ENCODE peak calls at places on chromosomes 4 and X, in five cellular contexts. E is activated CD4-positive, alpha-beta T cell treated with anti-CD3 and anti-CD28 coated beads, Interleukin-2, amount 10 ng/mL, durations not matched to agents 7 days and 5 days; H is GM19239; N is lung microvascular endothelial cell; B is anterior cingulate cortex. O is an unnamed sample.

GRCh38 chr4:687975-688694 is 816 bp downstream of the SLC49A3 start:
- DNase-seq in E (no peak), H (no peak), N (no peak), B (no peak), O (no peak)

GRCh38 chr4:37002625-37003024 is 241.9 kb upstream of the NWD2 start:
- DNase-seq in E (no peak), H (no peak), N (no peak), B (no peak), O (peak)

GRCh38 chr4:56698329-56698728 is 17.2 kb upstream of the HOPX start:
- DNase-seq in E (no peak), H (no peak), N (no peak), B (no peak), O (no peak)

GRCh38 chr4:53465291-53465690 is 87.8 kb downstream of the FIP1L1 start:
- DNase-seq in E (no peak), H (no peak), N (no peak), B (no peak), O (no peak)

GRCh38 chr4:48269861-48270515 is 350 bp upstream of the TEC start:
- DNase-seq in E (peak), H (peak), N (peak), B (peak), O (peak)

GRCh38 chr4:118259103-118259502 is 93.7 kb downstream of the PRSS12 start:
- DNase-seq in E (no peak), H (no peak), N (no peak), B (no peak), O (no peak)

GRCh38 chrX:43693602-43694406 is 37.7 kb downstream of the MAOA start:
- DNase-seq in E (no peak), H (no peak), N (peak), B (no peak), O (peak)

GRCh38 chr4:122898370-122899150 is 23.8 kb downstream of the NUDT6 start:
- DNase-seq in E (no peak), H (no peak), N (peak), B (no peak), O (peak)

GRCh38 chrX:95065151-95065550 is 1391.1 kb downstream of the FAM133A start:
- DNase-seq in E (no peak), H (no peak), N (no peak), B (no peak), O (no peak)

GRCh38 chr4:26273308-26273980 is 47.4 kb upstream of the RBPJ start:
- DNase-seq in E (no peak), H (no peak), N (no peak), B (no peak), O (no peak)

GRCh38 chr4:123892997-123893745 is 496.6 kb downstream of the SPRY1 start:
- DNase-seq in E (no peak), H (no peak), N (peak), B (no peak), O (no peak)

GRCh38 chrX:150731795-150732194 is 38.6 kb downstream of the MTMR1 start:
- DNase-seq in E (no peak), H (no peak), N (no peak), B (no peak), O (peak)

GRCh38 chrX:150663061-150663460 is 30.1 kb upstream of the MTMR1 start:
- DNase-seq in E (no peak), H (no peak), N (no peak), B (no peak), O (no peak)

GRCh38 chrX:147838465-147839131 is 73.1 kb upstream of the FMR1 start:
- DNase-seq in E (no peak), H (no peak), N (peak), B (no peak), O (no peak)

GRCh38 chrX:110277609-110278008 is 40.3 kb downstream of the AMMECR1 start:
- DNase-seq in E (no peak), H (no peak), N (no peak), B (no peak), O (no peak)

GRCh38 chrX:47571215-47571614 is 10.2 kb downstream of the ARAF start:
- DNase-seq in E (no peak), H (no peak), N (no peak), B (no peak), O (no peak)

GRCh38 chrX:115561605-115562491 is 874 bp downstream of the PLS3 start:
- DNase-seq in E (no peak), H (peak), N (peak), B (peak), O (peak)

GRCh38 chrX:143642426-143642825 is 6.5 kb upstream of the SLITRK4 start:
- DNase-seq in E (no peak), H (no peak), N (no peak), B (no peak), O (peak)

GRCh38 chr4:35151816-35152572 is 1092.3 kb downstream of the ARAP2 start:
- DNase-seq in E (no peak), H (no peak), N (no peak), B (no peak), O (peak)

GRCh38 chr4:70473691-70474090 is 1.7 kb downstream of the MUC7 start:
- DNase-seq in E (no peak), H (no peak), N (no peak), B (no peak), O (no peak)

GRCh38 chr4:141645611-141646340 is 9.4 kb downstream of the IL15 start:
- DNase-seq in E (no peak), H (no peak), N (peak), B (no peak), O (peak)

GRCh38 chrX:10280061-10280460 is 123.3 kb downstream of the CLCN4 start:
- DNase-seq in E (no peak), H (no peak), N (no peak), B (no peak), O (no peak)

GRCh38 chrX:97743014-97743413 is 859.3 kb downstream of the RPA4 start:
- DNase-seq in E (no peak), H (no peak), N (no peak), B (no peak), O (no peak)

GRCh38 chr4:76879731-76880364 is 18.1 kb downstream of the SOWAHB start:
- DNase-seq in E (no peak), H (no peak), N (no peak), B (no peak), O (no peak)

GRCh38 chr4:100081511-100081910 is 108.8 kb downstream of the DDIT4L start:
- DNase-seq in E (no peak), H (no peak), N (no peak), B (no peak), O (peak)

GRCh38 chrX:94288325-94288724 is 614.3 kb downstream of the FAM133A start:
- DNase-seq in E (no peak), H (no peak), N (no peak), B (no peak), O (no peak)